ENCODE peak calls at places on chromosomes 4 and X, in five cellular contexts. K is A673; G is tibial nerve; R is CD8-positive, alpha-beta T cell; M is adrenal gland. Y is an unnamed sample.

GRCh38 chrX:72382199-72382590 is 76.5 kb upstream of the CITED1 start:
- DNase-seq in K (no peak), G (no peak), R (no peak), M (no peak), Y (peak)

GRCh38 chr4:931194-931959 is 739 bp downstream of the GAK start:
- DNase-seq in K (no peak), G (no peak), R (no peak), M (peak), Y (peak)

GRCh38 chr4:59518005-59518823 is 1681.9 kb upstream of the ADGRL3 start:
- DNase-seq in K (no peak), G (no peak), R (no peak), M (no peak), Y (no peak)

GRCh38 chrX:47573334-47574095 is 8.7 kb upstream of the TIMP1 start:
- DNase-seq in K (no peak), G (peak), R (no peak), M (peak), Y (no peak)

GRCh38 chrX:55187281-55187680 is 32.9 kb upstream of the PAGE5 start:
- DNase-seq in K (no peak), G (no peak), R (no peak), M (peak), Y (no peak)

GRCh38 chrX:20252392-20253231 is 14.1 kb downstream of the RPS6KA3 start:
- DNase-seq in K (peak), G (no peak), R (peak), M (peak), Y (peak)

GRCh38 chr4:6390357-6390756 is 82.1 kb downstream of the PPP2R2C start:
- DNase-seq in K (no peak), G (no peak), R (no peak), M (no peak), Y (peak)

GRCh38 chr4:186757696-186758330 is 34.2 kb upstream of the FAT1 start:
- DNase-seq in K (peak), G (no peak), R (no peak), M (no peak), Y (no peak)

GRCh38 chr4:98181815-98182214 is 38.5 kb upstream of the STPG2 start:
- DNase-seq in K (peak), G (no peak), R (no peak), M (no peak), Y (no peak)

GRCh38 chr4:32985256-32985655 is 2265.1 kb downstream of the PCDH7 start:
- DNase-seq in K (peak), G (no peak), R (no peak), M (no peak), Y (no peak)

GRCh38 chr4:168220893-168221292 is 97.7 kb downstream of the DDX60 start:
- DNase-seq in K (no peak), G (no peak), R (no peak), M (no peak), Y (no peak)

DNA sequence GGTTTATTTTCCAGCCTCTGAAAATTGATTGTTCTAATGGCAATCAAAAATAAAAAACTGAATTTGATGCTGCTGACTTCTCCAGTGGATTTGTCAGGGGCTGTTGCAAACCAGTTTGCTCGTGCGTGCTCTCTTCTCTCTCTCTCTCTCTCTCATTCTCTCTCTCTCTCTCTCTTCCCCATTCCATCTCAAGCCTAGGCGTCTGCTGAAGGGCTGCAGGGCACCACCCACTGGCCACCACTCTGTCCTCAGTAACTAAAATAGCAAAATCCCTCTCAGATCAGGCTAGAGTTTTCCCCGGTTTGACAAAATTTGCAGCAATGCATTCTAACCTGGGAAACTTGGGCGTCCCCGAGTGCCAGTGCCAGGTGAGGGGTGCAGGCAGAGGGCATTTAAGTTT is 19.4 kb downstream of the NKX6-1 start:
- DNase-seq in K (no peak), G (no peak), R (no peak), M (no peak), Y (peak)
- TF ChIP-seq CTCF in K (no peak), G (no peak), R (no peak), M (no peak), Y (no peak)

GRCh38 chrX:53683556-53684414 is 2.7 kb downstream of the HUWE1 start:
- DNase-seq in K (peak), G (peak), R (peak), M (peak), Y (peak)

GRCh38 chrX:53684415-53685192 is 1.9 kb downstream of the HUWE1 start:
- DNase-seq in K (peak), G (no peak), R (no peak), M (no peak), Y (no peak)

GRCh38 chrX:53682885-53683555 is 3.5 kb downstream of the HUWE1 start:
- DNase-seq in K (peak), G (no peak), R (peak), M (peak), Y (peak)

GRCh38 chrX:53678667-53679066 is 7.9 kb downstream of the HUWE1 start:
- DNase-seq in K (peak), G (no peak), R (no peak), M (no peak), Y (no peak)

GRCh38 chrX:53681661-53682060 is 4.9 kb downstream of the HUWE1 start:
- DNase-seq in K (no peak), G (no peak), R (no peak), M (no peak), Y (no peak)
- H3K27ac ChIP-seq in K (no peak), G (no peak), R (no peak), M (no peak), Y (no peak)

DNA sequence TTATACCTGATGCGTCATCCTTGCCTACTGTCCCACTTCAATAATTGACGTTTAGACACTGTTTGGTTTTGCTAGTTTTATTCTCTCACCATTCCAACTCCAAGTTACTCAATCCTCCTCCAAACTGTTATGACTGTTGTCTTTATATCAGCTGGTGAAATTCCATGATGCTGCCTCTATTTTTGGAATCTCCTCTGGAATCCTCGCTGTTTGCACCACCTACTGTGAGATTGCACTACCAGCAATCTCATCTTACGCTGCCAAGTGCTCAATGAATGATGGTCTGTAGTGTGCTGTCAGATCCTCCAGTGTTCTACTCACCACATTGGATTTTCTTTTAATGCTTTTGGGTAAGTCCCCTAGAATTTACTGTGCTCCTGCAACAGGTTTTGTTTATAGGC is 13.2 kb upstream of the PCDH18 start:
- DNase-seq in K (peak), G (no peak), R (no peak), M (no peak), Y (no peak)
- TF ChIP-seq CTCF in K (peak), G (no peak), R (no peak), M (no peak), Y (no peak)

GRCh38 chrX:12330841-12331240 is 192.6 kb downstream of the FRMPD4 start:
- DNase-seq in K (no peak), G (no peak), R (no peak), M (no peak), Y (no peak)
- H3K27ac ChIP-seq in K (no peak), G (no peak), R (no peak), M (no peak), Y (no peak)

DNA sequence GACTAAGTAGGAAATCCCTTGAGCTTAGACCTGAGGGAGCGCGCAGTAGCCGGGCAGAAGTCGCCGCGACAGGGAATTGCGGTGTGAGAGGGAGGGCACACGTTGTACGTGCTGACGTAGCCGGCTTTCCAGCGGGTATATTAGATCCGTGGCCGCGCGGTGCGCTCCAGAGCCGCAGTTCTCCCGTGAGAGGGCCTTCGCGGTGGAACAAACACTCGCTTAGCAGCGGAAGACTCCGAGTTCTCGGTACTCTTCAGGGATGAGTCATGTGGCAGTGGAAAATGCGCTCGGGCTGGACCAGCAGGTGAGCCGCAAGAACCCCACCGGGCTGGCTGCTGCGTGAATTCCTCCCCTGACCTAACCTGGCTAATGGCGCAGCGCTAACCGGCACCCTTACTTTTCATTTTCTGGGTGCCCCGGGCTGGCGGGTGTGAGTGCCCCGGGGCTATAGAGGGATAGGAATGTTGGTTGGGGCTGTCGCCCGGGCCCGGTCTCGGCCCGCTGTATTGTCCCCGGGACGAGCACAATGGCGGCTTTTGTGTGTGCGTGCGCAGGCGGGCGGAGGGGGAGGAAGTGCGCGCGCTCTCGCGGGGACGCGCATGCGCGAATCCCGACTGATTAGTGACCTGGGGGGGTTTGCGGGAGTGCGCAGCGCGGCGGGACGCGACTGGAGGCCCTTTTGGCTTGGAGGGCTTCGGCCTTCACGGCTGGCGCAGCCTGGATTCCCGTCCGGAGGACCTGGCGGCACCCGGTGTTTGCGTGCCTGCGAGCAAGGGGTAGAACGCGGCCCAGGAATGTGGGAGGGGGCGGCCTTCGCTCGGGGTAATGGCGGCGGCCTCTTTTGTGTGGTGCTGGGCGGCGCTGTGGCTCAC is at the start of gene DDX3X:
- DNase-seq in K (peak), G (peak), R (peak), M (peak), Y (peak)
- TF ChIP-seq CTCF in K (peak), G (peak), R (peak), M (no peak), Y (peak)

GRCh38 chr4:105194328-105195231 is 47.9 kb downstream of the TET2 start:
- DNase-seq in K (no peak), G (no peak), R (no peak), M (no peak), Y (no peak)

GRCh38 chr4:105192474-105192873 is 45.8 kb downstream of the TET2 start:
- DNase-seq in K (no peak), G (no peak), R (no peak), M (no peak), Y (no peak)

GRCh38 chr4:105189855-105190650 is 43.4 kb downstream of the TET2 start:
- DNase-seq in K (no peak), G (no peak), R (no peak), M (no peak), Y (peak)

GRCh38 chr4:105192910-105193309 is 46.2 kb downstream of the TET2 start:
- DNase-seq in K (no peak), G (no peak), R (no peak), M (no peak), Y (no peak)

GRCh38 chr4:105191621-105192210 is 45.0 kb downstream of the TET2 start:
- DNase-seq in K (peak), G (no peak), R (no peak), M (no peak), Y (no peak)
- H3K27ac ChIP-seq in K (no peak), G (no peak), R (no peak), M (peak), Y (peak)

DNA sequence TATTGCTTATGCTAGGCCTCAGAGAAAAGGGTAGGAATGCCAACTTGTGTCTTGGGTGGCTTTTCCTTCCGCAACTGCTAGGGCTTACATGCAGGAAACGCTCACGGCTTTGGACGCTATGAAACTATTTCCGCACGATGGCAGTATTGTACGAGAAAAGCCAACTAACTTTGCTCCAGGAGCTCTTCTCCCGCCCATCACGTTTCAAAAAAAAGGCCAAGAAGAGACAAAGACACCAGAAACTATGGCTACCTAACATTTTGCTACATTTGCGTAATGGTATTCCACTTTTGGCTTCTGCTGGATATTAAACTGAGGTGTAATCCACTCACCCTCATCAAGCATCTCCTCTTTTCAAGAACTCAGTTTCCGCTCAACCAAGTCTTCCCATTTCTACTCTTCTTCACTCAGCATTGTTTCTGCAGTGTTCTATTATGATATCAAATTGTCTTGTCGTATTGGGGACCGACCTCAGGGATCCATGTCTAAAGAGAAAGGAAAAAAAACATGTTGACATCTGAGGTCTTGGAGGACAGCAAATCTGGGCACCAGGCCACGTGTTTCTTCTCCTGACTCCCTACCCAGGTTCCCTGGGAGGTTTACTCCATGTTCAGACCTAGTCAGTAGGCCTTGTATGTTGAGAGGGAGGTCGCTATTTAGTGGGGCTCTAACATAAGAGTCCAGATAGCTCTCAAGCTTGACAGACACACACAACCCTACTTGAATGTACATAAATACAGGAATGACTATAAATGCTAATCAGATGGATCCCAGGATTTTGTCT is 239.4 kb upstream of the STK26 start:
- DNase-seq in K (peak), G (no peak), R (no peak), M (peak), Y (no peak)
- TF ChIP-seq CTCF in K (peak), G (peak), R (no peak), M (peak), Y (peak)

GRCh38 chr4:83071116-83071515 is 36.1 kb downstream of the COPS4 start:
- DNase-seq in K (no peak), G (no peak), R (no peak), M (no peak), Y (no peak)

GRCh38 chr4:83065268-83065667 is 30.3 kb downstream of the COPS4 start:
- DNase-seq in K (no peak), G (no peak), R (no peak), M (no peak), Y (no peak)

GRCh38 chr4:83062748-83063147 is 27.8 kb downstream of the COPS4 start:
- DNase-seq in K (peak), G (no peak), R (no peak), M (no peak), Y (no peak)

GRCh38 chr4:83067058-83067639 is 32.2 kb downstream of the COPS4 start:
- DNase-seq in K (no peak), G (no peak), R (no peak), M (no peak), Y (peak)
- H3K27ac ChIP-seq in K (no peak), G (no peak), R (no peak), M (no peak), Y (no peak)

Y was measured in thyroid gland.